ENCODE peak calls at places on chromosomes 11 and 22, in nine cellular contexts. One of them, this sample, is unnamed.

GRCh38 chr22:34812631-34813030 is 253.3 kb upstream of the ISX start:
- DNase-seq in fibroblast of mammary gland: no peak
- DNase-seq in MM.1S: no peak
- DNase-seq in A549: no peak
- DNase-seq in AG04450: no peak
- DNase-seq in psoas muscle: no peak
- DNase-seq in fibroblast of lung: no peak
- DNase-seq in osteoblast: no peak
- DNase-seq in H9: no peak
- DNase-seq in this sample: no peak

GRCh38 chr11:116073854-116074837 is 569.9 kb upstream of the CADM1 start:
- DNase-seq in AG04450: no peak
- DNase-seq in osteoblast: no peak
- DNase-seq in H9: no peak
- DNase-seq in fibroblast of mammary gland: no peak
- DNase-seq in psoas muscle: no peak
- DNase-seq in MM.1S: no peak
- DNase-seq in A549: no peak
- DNase-seq in fibroblast of lung: no peak
- DNase-seq in this sample: no peak

GRCh38 chr22:38107692-38108515 is 2.6 kb downstream of the BAIAP2L2 start:
- DNase-seq in A549: peak
- DNase-seq in AG04450: no peak
- DNase-seq in H9: no peak
- DNase-seq in osteoblast: peak
- DNase-seq in MM.1S: no peak
- DNase-seq in fibroblast of mammary gland: no peak
- DNase-seq in psoas muscle: no peak
- DNase-seq in fibroblast of lung: no peak
- DNase-seq in this sample: no peak

GRCh38 chr22:24893341-24894070 is 53.0 kb downstream of the LHFPL7 start:
- DNase-seq in fibroblast of mammary gland: no peak
- DNase-seq in psoas muscle: no peak
- DNase-seq in A549: no peak
- DNase-seq in AG04450: no peak
- DNase-seq in osteoblast: no peak
- DNase-seq in MM.1S: no peak
- DNase-seq in H9: no peak
- DNase-seq in fibroblast of lung: no peak
- DNase-seq in this sample: no peak

GRCh38 chr11:820655-821512 is 2.2 kb downstream of the PNPLA2 start:
- DNase-seq in A549: peak
- DNase-seq in psoas muscle: peak
- DNase-seq in osteoblast: peak
- DNase-seq in fibroblast of lung: peak
- DNase-seq in AG04450: no peak
- DNase-seq in MM.1S: no peak
- DNase-seq in fibroblast of mammary gland: peak
- DNase-seq in H9: no peak
- DNase-seq in this sample: no peak

GRCh38 chr11:57746920-57747319 is 4.7 kb downstream of the BTBD18 start:
- DNase-seq in psoas muscle: no peak
- DNase-seq in H9: no peak
- DNase-seq in fibroblast of lung: no peak
- DNase-seq in MM.1S: no peak
- DNase-seq in fibroblast of mammary gland: no peak
- DNase-seq in osteoblast: no peak
- DNase-seq in AG04450: no peak
- DNase-seq in A549: no peak
- DNase-seq in this sample: no peak

GRCh38 chr11:126507646-126508045 is 152.2 kb downstream of the ST3GAL4 start:
- DNase-seq in fibroblast of lung: no peak
- DNase-seq in MM.1S: no peak
- DNase-seq in A549: no peak
- DNase-seq in fibroblast of mammary gland: no peak
- DNase-seq in H9: no peak
- DNase-seq in psoas muscle: no peak
- DNase-seq in osteoblast: no peak
- DNase-seq in AG04450: no peak
- DNase-seq in this sample: no peak

GRCh38 chr22:29195964-29196666 is 9.6 kb upstream of the EMID1 start:
- DNase-seq in H9: no peak
- DNase-seq in psoas muscle: no peak
- DNase-seq in osteoblast: no peak
- DNase-seq in A549: no peak
- DNase-seq in fibroblast of mammary gland: no peak
- DNase-seq in fibroblast of lung: no peak
- DNase-seq in MM.1S: no peak
- DNase-seq in AG04450: no peak
- DNase-seq in this sample: no peak

GRCh38 chr11:119473901-119474681 is 51.1 kb upstream of the THY1 start:
- DNase-seq in AG04450: no peak
- DNase-seq in osteoblast: no peak
- DNase-seq in fibroblast of lung: no peak
- DNase-seq in psoas muscle: no peak
- DNase-seq in MM.1S: no peak
- DNase-seq in H9: peak
- DNase-seq in A549: no peak
- DNase-seq in fibroblast of mammary gland: no peak
- DNase-seq in this sample: no peak

GRCh38 chr22:46491936-46492335 is 45.5 kb downstream of the CELSR1 start:
- DNase-seq in fibroblast of lung: no peak
- DNase-seq in osteoblast: peak
- DNase-seq in MM.1S: no peak
- DNase-seq in H9: no peak
- DNase-seq in psoas muscle: no peak
- DNase-seq in AG04450: no peak
- DNase-seq in A549: no peak
- DNase-seq in fibroblast of mammary gland: no peak
- DNase-seq in this sample: no peak

GRCh38 chr11:2808850-2809847 is 76.4 kb downstream of the CDKN1C start:
- DNase-seq in psoas muscle: peak
- DNase-seq in H9: no peak
- DNase-seq in fibroblast of mammary gland: peak
- DNase-seq in MM.1S: no peak
- DNase-seq in fibroblast of lung: no peak
- DNase-seq in A549: no peak
- DNase-seq in osteoblast: no peak
- DNase-seq in AG04450: no peak
- DNase-seq in this sample: no peak

GRCh38 chr11:69199583-69200295 is 44.0 kb downstream of the SMIM38 start:
- DNase-seq in osteoblast: peak
- DNase-seq in psoas muscle: no peak
- DNase-seq in fibroblast of mammary gland: no peak
- DNase-seq in fibroblast of lung: no peak
- DNase-seq in MM.1S: no peak
- DNase-seq in AG04450: no peak
- DNase-seq in H9: no peak
- DNase-seq in A549: no peak
- DNase-seq in this sample: no peak

GRCh38 chr11:72080326-72081183 is at the start of the genes LRRC51 and NUMA1:
- DNase-seq in fibroblast of mammary gland: peak
- DNase-seq in A549: peak
- DNase-seq in osteoblast: peak
- DNase-seq in psoas muscle: peak
- DNase-seq in H9: peak
- DNase-seq in MM.1S: peak
- DNase-seq in AG04450: peak
- DNase-seq in fibroblast of lung: peak
- DNase-seq in this sample: peak

GRCh38 chr11:61515686-61516085 is 7.1 kb downstream of the LRRC10B start:
- DNase-seq in A549: no peak
- DNase-seq in AG04450: no peak
- DNase-seq in fibroblast of lung: no peak
- DNase-seq in psoas muscle: no peak
- DNase-seq in osteoblast: no peak
- DNase-seq in fibroblast of mammary gland: no peak
- DNase-seq in H9: peak
- DNase-seq in MM.1S: no peak
- DNase-seq in this sample: no peak
- TF ChIP-seq CTCF in A549: no peak
- TF ChIP-seq CTCF in AG04450: no peak
- TF ChIP-seq CTCF in fibroblast of lung: no peak
- TF ChIP-seq CTCF in psoas muscle: no peak
- TF ChIP-seq CTCF in osteoblast: no peak
- TF ChIP-seq CTCF in fibroblast of mammary gland: no peak
- TF ChIP-seq CTCF in H9: no peak
- TF ChIP-seq CTCF in MM.1S: no peak
- TF ChIP-seq CTCF in this sample: no peak

DNA sequence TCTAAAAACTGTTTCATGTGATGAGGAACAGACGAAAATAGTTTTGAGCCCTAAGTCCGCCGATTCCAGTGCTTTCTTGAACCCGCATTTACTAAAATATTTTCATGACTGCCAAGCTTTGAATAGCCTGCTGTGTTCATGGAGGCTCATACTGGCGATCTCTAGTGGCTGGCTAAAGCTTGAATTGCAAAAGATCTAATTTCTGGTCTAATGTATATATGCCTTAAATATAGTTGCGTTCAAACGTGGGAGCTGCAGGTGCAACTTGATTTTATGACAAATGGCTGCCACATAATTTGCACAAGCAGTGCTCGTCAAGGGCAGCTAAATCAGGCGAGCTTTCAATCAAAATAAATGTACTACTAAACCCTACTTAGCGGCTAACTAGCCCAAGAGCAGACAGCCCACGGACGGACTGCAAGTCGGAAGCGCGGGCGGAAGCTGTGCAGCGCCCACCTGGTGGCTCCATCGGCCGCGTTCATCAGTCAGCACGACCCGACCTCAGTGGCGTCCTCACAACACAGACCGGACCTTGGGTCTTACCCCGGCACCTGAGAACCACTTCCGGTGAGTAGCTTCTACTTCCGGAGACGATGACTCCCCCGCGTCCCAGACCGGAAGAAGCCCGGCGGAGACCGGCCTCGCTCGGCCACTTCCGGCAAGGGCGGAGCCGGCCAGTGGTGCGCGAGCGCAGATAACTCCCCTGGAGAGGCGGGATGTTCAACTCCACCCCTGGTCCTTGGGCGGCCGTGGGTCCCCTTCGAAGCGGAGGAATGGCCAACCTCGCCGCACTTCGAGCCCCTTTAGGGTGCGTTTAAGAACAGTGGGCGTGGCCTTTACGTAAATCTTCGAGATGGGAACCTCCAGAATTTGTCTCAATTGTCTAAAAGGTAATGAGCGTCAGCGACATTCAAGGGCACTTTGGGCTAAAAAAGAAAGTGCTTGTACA is 6.1 kb downstream of the RPL27A start:
- DNase-seq in H9: peak
- DNase-seq in fibroblast of lung: peak
- DNase-seq in osteoblast: peak
- DNase-seq in fibroblast of mammary gland: peak
- DNase-seq in AG04450: peak
- DNase-seq in A549: peak
- DNase-seq in MM.1S: peak
- DNase-seq in psoas muscle: peak
- DNase-seq in this sample: peak
- TF ChIP-seq CTCF in H9: peak
- TF ChIP-seq CTCF in fibroblast of lung: peak
- TF ChIP-seq CTCF in osteoblast: no peak
- TF ChIP-seq CTCF in fibroblast of mammary gland: no peak
- TF ChIP-seq CTCF in AG04450: no peak
- TF ChIP-seq CTCF in A549: peak
- TF ChIP-seq CTCF in MM.1S: peak
- TF ChIP-seq CTCF in psoas muscle: peak
- TF ChIP-seq CTCF in this sample: no peak

DNA sequence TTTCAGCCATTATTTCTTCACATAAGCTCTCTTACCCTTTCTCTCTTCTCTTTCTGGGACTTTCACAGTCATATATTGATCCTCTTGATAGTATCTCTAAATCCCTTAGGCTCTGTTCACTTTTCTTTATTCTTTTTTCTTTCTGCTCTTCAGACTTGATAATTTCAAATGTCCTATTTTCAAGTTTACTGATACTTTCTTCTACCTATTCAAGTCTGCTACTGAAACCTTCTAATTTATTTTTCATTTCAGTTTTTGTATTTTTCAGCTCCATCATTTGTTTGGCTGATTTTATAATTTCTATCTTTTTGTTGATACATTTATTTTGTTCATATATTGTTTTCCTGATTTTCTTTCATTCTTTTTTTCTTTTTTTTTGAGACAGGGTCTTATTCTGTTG is 79.1 kb downstream of the SNX19 start:
- DNase-seq in osteoblast: no peak
- DNase-seq in MM.1S: no peak
- DNase-seq in fibroblast of lung: no peak
- DNase-seq in AG04450: no peak
- DNase-seq in psoas muscle: no peak
- DNase-seq in fibroblast of mammary gland: no peak
- DNase-seq in A549: no peak
- DNase-seq in H9: no peak
- DNase-seq in this sample: no peak
- TF ChIP-seq CTCF in osteoblast: no peak
- TF ChIP-seq CTCF in MM.1S: no peak
- TF ChIP-seq CTCF in fibroblast of lung: no peak
- TF ChIP-seq CTCF in AG04450: no peak
- TF ChIP-seq CTCF in psoas muscle: no peak
- TF ChIP-seq CTCF in fibroblast of mammary gland: no peak
- TF ChIP-seq CTCF in A549: no peak
- TF ChIP-seq CTCF in H9: no peak
- TF ChIP-seq CTCF in this sample: no peak

DNA sequence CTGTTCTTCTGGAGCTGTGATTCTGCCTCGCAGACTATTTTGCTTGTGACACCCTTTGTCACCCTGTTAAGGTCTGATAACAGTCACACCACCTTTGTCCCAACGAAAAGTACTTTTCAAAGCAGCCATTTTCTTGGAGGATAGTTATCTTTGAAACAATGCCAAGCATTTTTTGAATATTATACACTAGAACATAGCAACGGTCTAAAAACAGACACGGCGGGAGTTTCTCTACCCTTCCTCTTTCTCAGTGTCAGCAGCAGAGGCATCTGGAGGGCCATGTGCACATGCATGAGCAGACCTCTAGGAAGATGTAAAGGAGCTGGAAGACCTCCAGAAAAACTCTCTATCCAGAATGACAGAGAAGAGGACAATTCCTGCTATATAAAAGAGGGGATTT is 86.5 kb downstream of the TRPC6 start:
- DNase-seq in AG04450: no peak
- DNase-seq in psoas muscle: no peak
- DNase-seq in fibroblast of lung: no peak
- DNase-seq in MM.1S: no peak
- DNase-seq in osteoblast: no peak
- DNase-seq in H9: no peak
- DNase-seq in fibroblast of mammary gland: no peak
- DNase-seq in A549: no peak
- DNase-seq in this sample: no peak
- TF ChIP-seq CTCF in AG04450: no peak
- TF ChIP-seq CTCF in psoas muscle: no peak
- TF ChIP-seq CTCF in fibroblast of lung: no peak
- TF ChIP-seq CTCF in MM.1S: no peak
- TF ChIP-seq CTCF in osteoblast: no peak
- TF ChIP-seq CTCF in H9: no peak
- TF ChIP-seq CTCF in fibroblast of mammary gland: no peak
- TF ChIP-seq CTCF in A549: no peak
- TF ChIP-seq CTCF in this sample: no peak

DNA sequence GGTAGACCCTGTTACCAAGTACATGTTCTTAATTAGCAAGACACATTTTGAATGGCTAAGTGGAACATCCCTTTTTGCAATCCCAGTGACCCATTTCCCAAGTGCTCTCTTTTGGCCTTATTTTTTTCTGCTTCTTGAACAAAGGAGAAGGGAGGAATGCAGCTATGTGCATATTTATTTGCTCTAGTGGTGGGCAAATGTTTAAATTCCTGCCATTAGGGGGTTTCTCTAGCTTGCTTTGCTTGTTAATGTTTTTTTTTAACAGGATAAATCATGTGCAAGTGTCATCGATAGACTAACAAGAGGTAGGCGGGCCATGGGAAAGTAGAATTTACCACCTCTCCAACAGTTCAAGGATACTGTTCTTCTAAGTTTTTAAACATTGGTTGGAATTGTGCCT is 135.6 kb downstream of the COMMD9 start:
- DNase-seq in osteoblast: no peak
- DNase-seq in MM.1S: no peak
- DNase-seq in fibroblast of lung: no peak
- DNase-seq in fibroblast of mammary gland: no peak
- DNase-seq in psoas muscle: no peak
- DNase-seq in A549: no peak
- DNase-seq in H9: no peak
- DNase-seq in AG04450: no peak
- DNase-seq in this sample: no peak
- TF ChIP-seq CTCF in osteoblast: no peak
- TF ChIP-seq CTCF in MM.1S: no peak
- TF ChIP-seq CTCF in fibroblast of lung: no peak
- TF ChIP-seq CTCF in fibroblast of mammary gland: no peak
- TF ChIP-seq CTCF in psoas muscle: no peak
- TF ChIP-seq CTCF in A549: no peak
- TF ChIP-seq CTCF in H9: peak
- TF ChIP-seq CTCF in AG04450: peak
- TF ChIP-seq CTCF in this sample: no peak

This sample was measured in omental fat pad.